ENCODE peak calls at places on chromosomes 5 and 9, in nine cellular contexts. S is uterus, Q is IMR-90, P is left lung, U is GM12865, X is fibroblast of pulmonary artery, C is AG04449, Y is right atrium auricular region, I is foreskin fibroblast. G is an unnamed sample.

GRCh38 chr9:94945191-94946144 is 219.0 kb downstream of the AOPEP start:
- DNase-seq in S (peak; percentile 84), Q (peak; percentile 96), P (no peak), U (no peak), X (peak; percentile 85), C (peak; percentile 57), Y (peak; percentile 83), I (peak; percentile 93), G (no peak)

GRCh38 chr5:123992641-123993040 is 480.7 kb downstream of the CSNK1G3 start:
- DNase-seq in S (no peak), Q (no peak), P (no peak), U (no peak), X (no peak), C (no peak), Y (no peak), I (no peak), G (no peak)

GRCh38 chr9:87830446-87830845 is 52.2 kb upstream of the SPATA31E1 start:
- DNase-seq in S (no peak), Q (no peak), P (no peak), U (no peak), X (no peak), C (no peak), Y (no peak), I (no peak), G (no peak)

GRCh38 chr9:120463765-120464164 is 116.2 kb downstream of the CDK5RAP2 start:
- DNase-seq in S (no peak), Q (no peak), P (no peak), U (no peak), X (no peak), C (no peak), Y (no peak), I (no peak), G (no peak)

GRCh38 chr5:67182406-67182805 is 14.2 kb downstream of the CD180 start:
- DNase-seq in S (peak; percentile 82), Q (peak; percentile 89), P (no peak), U (no peak), X (peak; percentile 82), C (peak; percentile 24), Y (peak; percentile 81), I (peak; percentile 96), G (no peak)

GRCh38 chr9:98367371-98367900 is 112.0 kb upstream of the TBC1D2 start:
- DNase-seq in S (no peak), Q (no peak), P (no peak), U (no peak), X (peak; percentile 32), C (no peak), Y (no peak), I (no peak), G (no peak)

GRCh38 chr9:23683476-23684095 is 142.5 kb downstream of the ELAVL2 start:
- DNase-seq in S (no peak), Q (no peak), P (no peak), U (no peak), X (no peak), C (no peak), Y (no peak), I (no peak), G (no peak)

GRCh38 chr5:37792976-37793328 is 46.9 kb downstream of the GDNF start:
- DNase-seq in S (no peak), Q (peak; percentile 87), P (no peak), U (no peak), X (peak; percentile 30), C (no peak), Y (no peak), I (peak; percentile 87), G (no peak)

GRCh38 chr9:104881991-104882555 is 45.9 kb downstream of the ABCA1 start:
- DNase-seq in S (no peak), Q (no peak), P (no peak), U (no peak), X (no peak), C (no peak), Y (no peak), I (peak; percentile 14), G (no peak)

GRCh38 chr5:42982107-42982622 is 58.0 kb downstream of the ANXA2R start:
- DNase-seq in S (no peak), Q (no peak), P (no peak), U (no peak), X (no peak), C (no peak), Y (no peak), I (peak; percentile 77), G (no peak)

GRCh38 chr5:133257977-133258376 is 206.2 kb downstream of the HSPA4 start:
- DNase-seq in S (no peak), Q (no peak), P (no peak), U (no peak), X (no peak), C (no peak), Y (no peak), I (no peak), G (no peak)

GRCh38 chr5:133261993-133262392 is 210.2 kb downstream of the HSPA4 start:
- DNase-seq in S (no peak), Q (no peak), P (no peak), U (no peak), X (no peak), C (no peak), Y (no peak), I (no peak), G (no peak)

GRCh38 chr5:133259199-133259997 is 207.6 kb downstream of the HSPA4 start:
- DNase-seq in S (no peak), Q (no peak), P (no peak), U (no peak), X (no peak), C (no peak), Y (no peak), I (no peak), G (no peak)

GRCh38 chr5:133256276-133256675 is 204.5 kb downstream of the HSPA4 start:
- DNase-seq in S (no peak), Q (no peak), P (peak; percentile 29), U (no peak), X (no peak), C (no peak), Y (no peak), I (no peak), G (no peak)

GRCh38 chr5:133260715-133261114 is 208.9 kb downstream of the HSPA4 start:
- DNase-seq in S (no peak), Q (no peak), P (peak; percentile 13), U (no peak), X (no peak), C (no peak), Y (no peak), I (no peak), G (no peak)
- TF ChIP-seq CTCF in S (no peak), Q (peak; percentile 32), P (no peak), U (peak; percentile 6), X (no peak), C (no peak), Y (no peak), I (no peak), G (no peak)

GRCh38 chr5:135471726-135472125 is 19.6 kb upstream of the TIFAB start:
- DNase-seq in S (no peak), Q (no peak), P (no peak), U (no peak), X (no peak), C (no peak), Y (no peak), I (no peak), G (no peak)
- TF ChIP-seq CTCF in S (no peak), Q (no peak), P (no peak), U (no peak), X (no peak), C (no peak), Y (no peak), I (no peak), G (no peak)

GRCh38 chr9:96447406-96447805 is 2.6 kb upstream of the HABP4 start:
- DNase-seq in S (no peak), Q (no peak), P (no peak), U (no peak), X (no peak), C (no peak), Y (peak; percentile 23), I (no peak), G (no peak)

GRCh38 chr9:96449522-96449843 is 486 bp upstream of the HABP4 start:
- DNase-seq in S (no peak), Q (no peak), P (no peak), U (no peak), X (no peak), C (no peak), Y (no peak), I (no peak), G (no peak)

GRCh38 chr9:96450613-96451544 is 910 bp downstream of the HABP4 start:
- DNase-seq in S (peak; percentile 19), Q (peak; percentile 30), P (peak; percentile 79), U (peak; percentile 13), X (peak; percentile 21), C (no peak), Y (no peak), I (peak; percentile 50), G (peak; percentile 70)

GRCh38 chr9:96448546-96449170 is 1.3 kb upstream of the HABP4 start:
- DNase-seq in S (no peak), Q (no peak), P (no peak), U (no peak), X (no peak), C (no peak), Y (peak; percentile 43), I (no peak), G (no peak)

GRCh38 chr9:96449844-96450612 is at the start of gene HABP4:
- DNase-seq in S (peak; percentile 97), Q (peak; percentile 91), P (peak; percentile 97), U (peak; percentile 95), X (peak; percentile 94), C (no peak), Y (peak; percentile 96), I (peak; percentile 99), G (peak; percentile 97)
- TF ChIP-seq CTCF in S (no peak), Q (no peak), P (no peak), U (no peak), X (no peak), C (no peak), Y (no peak), I (no peak), G (no peak)

GRCh38 chr5:148796931-148797330 is 29.5 kb upstream of the ADRB2 start:
- DNase-seq in S (no peak), Q (no peak), P (no peak), U (no peak), X (no peak), C (no peak), Y (no peak), I (peak; percentile 26), G (no peak)

GRCh38 chr5:148791696-148792095 is 34.7 kb upstream of the ADRB2 start:
- DNase-seq in S (no peak), Q (no peak), P (no peak), U (no peak), X (no peak), C (no peak), Y (no peak), I (no peak), G (no peak)

GRCh38 chr5:148792649-148793048 is 33.8 kb upstream of the ADRB2 start:
- DNase-seq in S (no peak), Q (no peak), P (no peak), U (no peak), X (no peak), C (no peak), Y (no peak), I (no peak), G (no peak)

GRCh38 chr5:148794729-148795590 is 31.5 kb upstream of the ADRB2 start:
- DNase-seq in S (no peak), Q (peak; percentile 96), P (no peak), U (no peak), X (peak; percentile 62), C (peak; percentile 56), Y (no peak), I (no peak), G (no peak)

DNA sequence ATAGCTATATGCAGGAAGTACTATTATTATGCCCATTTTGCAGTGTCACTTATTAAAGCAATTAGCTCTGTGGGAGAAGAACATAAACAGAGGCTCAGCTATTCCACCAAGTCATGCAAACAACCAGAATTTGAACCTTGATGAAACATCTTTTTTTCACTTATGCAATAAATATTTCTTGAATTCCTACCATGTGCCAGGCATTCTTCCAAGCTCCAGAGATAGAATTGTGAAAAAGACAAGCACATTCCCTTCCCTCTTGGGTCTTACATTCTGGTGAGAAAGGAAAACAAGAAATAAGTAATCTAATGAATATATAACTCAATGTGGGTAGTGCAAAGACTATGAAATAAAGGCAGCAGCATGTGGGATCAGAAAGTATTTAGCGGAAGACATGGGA is 32.1 kb upstream of the ADRB2 start:
- DNase-seq in S (no peak), Q (peak; percentile 56), P (no peak), U (no peak), X (peak; percentile 60), C (no peak), Y (no peak), I (no peak), G (no peak)
- TF ChIP-seq CTCF in S (no peak), Q (no peak), P (no peak), U (no peak), X (no peak), C (no peak), Y (no peak), I (no peak), G (no peak)

G was measured in type B pancreatic cell.